ENCODE peak calls at places on chromosomes 12 and 14, in four cellular contexts. S is dorsolateral prefrontal cortex, P is B cell, V is type B pancreatic cell. N is an unnamed sample.

GRCh38 chr12:13079440-13079906 is 24.0 kb downstream of the GSG1 start:
- DNase-seq in S (no peak), P (no peak), V (no peak), N (no peak)

GRCh38 chr14:89304972-89305703 is 111.9 kb downstream of the FOXN3 start:
- DNase-seq in S (no peak), P (peak; percentile 69), V (no peak), N (no peak)

GRCh38 chr12:90366286-90366685 is 588.7 kb downstream of the CCER1 start:
- DNase-seq in S (no peak), P (no peak), V (no peak), N (no peak)

GRCh38 chr12:8697120-8697475 is 693 bp upstream of the RIMKLB start:
- DNase-seq in S (peak; percentile 59), P (peak; percentile 40), V (no peak), N (no peak)

GRCh38 chr12:117090816-117091711 is 8.2 kb downstream of the TESC start:
- DNase-seq in S (no peak), P (no peak), V (no peak), N (no peak)

GRCh38 chr12:130281157-130281799 is 56.4 kb upstream of the PIWIL1 start:
- DNase-seq in S (no peak), P (no peak), V (no peak), N (peak; percentile 24)

GRCh38 chr14:50109342-50109741 is 7.0 kb downstream of the VCPKMT start:
- DNase-seq in S (no peak), P (no peak), V (no peak), N (no peak)

GRCh38 chr14:96635850-96636249 is 133.7 kb downstream of the PAPOLA start:
- DNase-seq in S (no peak), P (no peak), V (no peak), N (no peak)

GRCh38 chr14:51879170-51879569 is 18.8 kb downstream of the GNG2 start:
- DNase-seq in S (no peak), P (no peak), V (no peak), N (no peak)

GRCh38 chr14:51883232-51883631 is 22.8 kb downstream of the GNG2 start:
- DNase-seq in S (no peak), P (no peak), V (no peak), N (no peak)

GRCh38 chr14:51884086-51884927 is 23.9 kb downstream of the GNG2 start:
- DNase-seq in S (no peak), P (no peak), V (no peak), N (no peak)

GRCh38 chr14:51877807-51878206 is 17.4 kb downstream of the GNG2 start:
- DNase-seq in S (no peak), P (no peak), V (no peak), N (no peak)

GRCh38 chr14:51880810-51881580 is 20.6 kb downstream of the GNG2 start:
- DNase-seq in S (no peak), P (no peak), V (no peak), N (no peak)
- TF ChIP-seq CTCF in S (no peak), P (no peak), V (peak; percentile 22), N (no peak)

DNA sequence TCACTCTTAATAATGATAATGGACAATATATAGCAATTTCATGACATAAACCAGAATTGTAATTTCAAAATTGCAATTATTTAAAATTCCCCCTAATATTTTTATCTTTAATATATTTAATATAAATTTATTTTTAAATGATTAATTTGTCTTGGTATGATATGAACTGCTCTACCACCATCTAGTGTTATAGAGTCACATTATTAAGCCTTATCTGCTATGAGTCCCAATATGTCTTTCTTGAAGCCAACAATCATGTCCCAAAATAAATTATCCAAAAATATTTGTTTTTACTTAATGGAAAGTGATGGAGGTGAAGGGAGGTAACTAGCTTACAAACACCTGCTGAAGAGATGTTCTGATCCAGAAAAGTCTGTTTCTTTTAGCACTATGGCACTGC is 151.4 kb downstream of the KCNC2 start:
- DNase-seq in S (no peak), P (no peak), V (no peak), N (no peak)
- TF ChIP-seq CTCF in S (no peak), P (no peak), V (no peak), N (no peak)

GRCh38 chr12:87667378-87667777 is 361.8 kb downstream of the C12orf50 start:
- DNase-seq in S (no peak), P (no peak), V (no peak), N (no peak)
- TF ChIP-seq CTCF in S (no peak), P (no peak), V (no peak), N (peak; percentile 41)

DNA sequence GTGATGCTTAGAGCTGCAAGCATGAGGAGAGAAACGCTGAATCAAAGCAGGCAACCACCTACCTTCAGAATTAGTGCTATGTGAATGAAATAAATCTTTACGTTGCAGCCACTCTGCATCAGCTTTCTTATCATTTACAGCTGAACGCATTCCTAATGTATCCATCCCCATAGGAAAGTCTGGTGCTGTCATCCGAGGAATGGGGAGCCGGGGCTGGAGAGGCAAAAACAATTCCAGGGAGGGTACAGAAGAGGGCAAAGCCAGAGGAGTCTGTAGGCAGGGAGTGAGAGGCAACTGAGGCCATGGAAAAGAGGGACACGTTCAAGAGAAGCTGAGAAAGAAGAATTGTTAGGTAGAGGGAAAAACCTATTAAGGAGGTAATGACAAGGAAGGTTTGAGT is 90.0 kb downstream of the GCH1 start:
- DNase-seq in S (no peak), P (no peak), V (no peak), N (no peak)
- TF ChIP-seq CTCF in S (no peak), P (no peak), V (no peak), N (no peak)

GRCh38 chr14:32367501-32367900 is 38.4 kb downstream of the AKAP6 start:
- DNase-seq in S (no peak), P (no peak), V (no peak), N (no peak)

GRCh38 chr14:32368107-32368506 is 39.0 kb downstream of the AKAP6 start:
- DNase-seq in S (no peak), P (no peak), V (no peak), N (no peak)

GRCh38 chr14:32364941-32365340 is 35.8 kb downstream of the AKAP6 start:
- DNase-seq in S (no peak), P (no peak), V (no peak), N (no peak)

GRCh38 chr14:32366995-32367394 is 37.9 kb downstream of the AKAP6 start:
- DNase-seq in S (no peak), P (no peak), V (no peak), N (no peak)

GRCh38 chr14:32366256-32366655 is 37.2 kb downstream of the AKAP6 start:
- DNase-seq in S (peak; percentile 62), P (no peak), V (no peak), N (no peak)
- TF ChIP-seq CTCF in S (no peak), P (no peak), V (peak; percentile 37), N (peak; percentile 37)

GRCh38 chr12:52214421-52214802 is 18.6 kb upstream of the KRT7 start:
- DNase-seq in S (peak; percentile 29), P (no peak), V (no peak), N (no peak)

GRCh38 chr12:52211716-52212585 is 20.1 kb upstream of the KRT80 start:
- DNase-seq in S (peak; percentile 33), P (no peak), V (no peak), N (no peak)

GRCh38 chr12:52215587-52216031 is 17.4 kb upstream of the KRT7 start:
- DNase-seq in S (peak; percentile 32), P (no peak), V (no peak), N (no peak)

GRCh38 chr12:52212701-52213540 is 20.1 kb upstream of the KRT7 start:
- DNase-seq in S (no peak), P (no peak), V (no peak), N (peak; percentile 12)

DNA sequence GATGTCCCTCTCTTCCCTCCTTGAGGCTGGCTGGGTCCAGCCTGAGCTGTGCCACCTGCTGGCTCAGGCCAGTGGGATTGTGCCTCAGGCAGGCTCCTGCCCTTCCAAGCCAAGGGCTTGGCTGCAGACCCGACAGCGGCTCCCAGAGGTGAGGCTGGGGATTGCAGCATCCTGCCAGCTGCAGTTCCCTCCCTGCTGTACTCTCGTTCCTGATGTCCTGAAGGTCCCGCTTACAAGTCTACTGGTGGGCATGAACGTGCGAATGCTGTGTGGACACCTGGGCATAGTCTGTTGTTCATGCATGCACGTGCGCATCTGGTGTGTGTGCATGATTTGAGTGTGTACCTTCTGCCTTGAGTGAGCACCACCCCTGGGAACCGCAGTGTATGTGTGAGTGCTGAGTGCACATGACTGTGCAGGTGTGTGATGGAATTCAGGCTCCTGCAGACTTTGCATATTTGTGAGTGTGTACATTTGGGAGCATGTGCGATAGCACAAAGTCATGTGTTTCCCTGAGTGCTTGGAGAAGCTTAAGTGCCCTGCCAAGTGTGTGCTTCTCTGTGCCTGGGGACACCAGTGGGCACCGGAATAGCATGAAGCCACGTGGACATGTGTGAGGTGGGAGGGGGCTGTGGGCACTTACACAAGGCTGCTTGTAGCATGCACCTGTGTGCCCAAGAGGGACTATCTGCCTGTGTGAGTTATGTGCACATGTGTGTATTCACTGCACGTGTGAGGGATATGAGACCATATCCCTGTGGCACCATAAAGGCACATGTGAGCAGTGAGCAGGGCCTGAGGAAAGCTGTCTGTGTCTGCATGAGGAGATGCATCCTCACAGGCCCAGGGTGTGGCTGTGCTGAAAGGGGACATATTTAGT is 19.3 kb upstream of the KRT7 start:
- DNase-seq in S (peak; percentile 82), P (no peak), V (no peak), N (peak; percentile 84)
- TF ChIP-seq CTCF in S (peak; percentile 38), P (peak; percentile 64), V (peak; percentile 88), N (peak; percentile 86)

N was measured in D721Med.